ENCODE peak calls at places on chromosomes 1 and 21, in five cellular contexts. I is adrenal gland, D is A549, Z is K562, Q is thyroid gland. F is an unnamed sample. For H3K4me1, the result is how much of the 10 kb centered on the place peaks cover.

GRCh38 chr1:31637915-31638673 is 6.6 kb downstream of the PEF1 start:
- DNase-seq in I (no peak), D (no peak), Z (no peak), Q (no peak), F (no peak)

GRCh38 chr1:177913762-177914540 is 55.9 kb downstream of the SEC16B start:
- DNase-seq in I (no peak), D (peak), Z (no peak), Q (no peak), F (peak)

GRCh38 chr1:41330588-41331545 is 30.4 kb upstream of the FOXO6 start:
- DNase-seq in I (no peak), D (no peak), Z (peak), Q (no peak), F (no peak)

GRCh38 chr21:33492571-33492970 is 1.1 kb upstream of the DNAJC28 start:
- DNase-seq in I (no peak), D (no peak), Z (no peak), Q (no peak), F (peak)

GRCh38 chr1:36517415-36517814 is 34.7 kb upstream of the CSF3R start:
- DNase-seq in I (no peak), D (no peak), Z (peak), Q (no peak), F (no peak)

GRCh38 chr1:181141431-181141910 is 53.0 kb downstream of the IER5 start:
- DNase-seq in I (peak), D (no peak), Z (peak), Q (no peak), F (peak)

GRCh38 chr1:35539073-35539823 is 18.0 kb downstream of the KIAA0319L start:
- DNase-seq in I (no peak), D (no peak), Z (no peak), Q (peak), F (no peak)

GRCh38 chr1:158506369-158506987 is 34.5 kb downstream of the OR10R2 start:
- DNase-seq in I (peak), D (no peak), Z (peak), Q (peak), F (peak)

GRCh38 chr21:33067045-33067444 is 2.9 kb upstream of the OLIG1 start:
- DNase-seq in I (no peak), D (no peak), Z (no peak), Q (no peak), F (no peak)

GRCh38 chr1:222241410-222241809 is 306.5 kb downstream of the HHIPL2 start:
- DNase-seq in I (no peak), D (no peak), Z (no peak), Q (no peak), F (no peak)

GRCh38 chr1:109392788-109393580 is 4.7 kb downstream of the SORT1 start:
- DNase-seq in I (peak), D (no peak), Z (peak), Q (peak), F (peak)
- TF ChIP-seq POLR2A in I (peak), D (no peak), Z (peak), Q (no peak), F (no peak)

DNA sequence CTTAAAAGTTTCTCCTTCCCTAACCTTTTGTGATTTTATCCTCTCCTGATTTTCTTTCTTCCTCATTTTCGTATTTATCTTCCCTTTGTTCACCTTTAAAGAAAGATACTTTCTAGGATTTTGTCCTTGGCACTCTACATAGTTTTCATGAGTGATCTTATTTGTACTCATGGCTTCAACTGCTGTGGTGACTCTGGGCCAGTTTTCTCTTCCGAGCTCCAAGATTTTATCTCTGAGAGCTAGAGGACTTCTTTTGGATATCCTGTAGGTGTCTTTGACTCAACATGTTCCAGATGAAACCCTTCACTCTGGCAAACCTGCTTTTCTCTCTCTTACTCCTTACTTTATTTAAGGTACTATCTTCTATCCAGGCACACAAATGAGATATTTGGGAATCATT is 53.7 kb upstream of the MACF1 start:
- DNase-seq in I (no peak), D (no peak), Z (no peak), Q (no peak), F (no peak)
- H3K4me1 ChIP-seq in I (half or more), D (under half), Z (under half), Q (half or more), F (under half)

GRCh38 chr1:9603307-9603706 is 14.6 kb downstream of the TMEM201 start:
- DNase-seq in I (no peak), D (no peak), Z (no peak), Q (no peak), F (no peak)

GRCh38 chr1:9600861-9601834 is 12.4 kb downstream of the TMEM201 start:
- DNase-seq in I (no peak), D (no peak), Z (no peak), Q (no peak), F (no peak)

GRCh38 chr1:9602794-9603167 is 14.1 kb downstream of the TMEM201 start:
- DNase-seq in I (no peak), D (no peak), Z (no peak), Q (no peak), F (no peak)

GRCh38 chr1:9603766-9604753 is 15.3 kb downstream of the TMEM201 start:
- DNase-seq in I (no peak), D (no peak), Z (no peak), Q (no peak), F (no peak)

GRCh38 chr1:9601942-9602793 is 13.5 kb downstream of the TMEM201 start:
- DNase-seq in I (no peak), D (no peak), Z (no peak), Q (no peak), F (no peak)
- TF ChIP-seq POLR2A in I (no peak), D (no peak), Z (no peak), Q (no peak), F (no peak)

GRCh38 chr1:30328100-30328370 is 395.4 kb downstream of the MATN1 start:
- DNase-seq in I (no peak), D (no peak), Z (no peak), Q (no peak), F (no peak)

GRCh38 chr1:30324251-30325084 is 398.9 kb downstream of the MATN1 start:
- DNase-seq in I (no peak), D (no peak), Z (no peak), Q (no peak), F (no peak)

GRCh38 chr1:30327370-30328099 is 395.9 kb downstream of the MATN1 start:
- DNase-seq in I (no peak), D (no peak), Z (no peak), Q (no peak), F (no peak)

GRCh38 chr1:30325085-30325935 is 398.1 kb downstream of the MATN1 start:
- DNase-seq in I (no peak), D (no peak), Z (no peak), Q (no peak), F (no peak)

DNA sequence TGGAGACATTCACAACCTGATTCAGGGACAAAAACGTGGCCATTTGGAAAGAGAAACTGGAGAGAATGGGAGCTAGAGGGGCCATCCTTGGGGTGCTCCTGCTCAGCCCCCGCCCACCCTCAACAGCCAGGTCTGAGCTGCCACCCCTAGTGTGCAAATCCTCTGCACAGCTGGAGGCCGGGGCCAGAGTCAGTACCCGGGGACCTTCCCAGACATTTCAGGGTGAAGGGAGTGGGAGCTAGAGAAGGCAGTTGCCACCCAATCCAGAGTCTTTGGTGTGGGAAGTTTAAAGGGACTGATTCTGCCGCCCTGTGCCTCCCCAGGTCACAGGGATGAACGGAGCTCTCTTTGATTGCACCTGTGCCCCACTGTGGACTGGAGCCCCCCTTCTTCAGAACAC is 397.4 kb downstream of the MATN1 start:
- DNase-seq in I (no peak), D (no peak), Z (no peak), Q (no peak), F (no peak)
- H3K4me1 ChIP-seq in I (under half), D (under half), Z (under half), Q (under half), F (under half)

GRCh38 chr1:173414136-173414535 is 63.0 kb upstream of the PRDX6 start:
- DNase-seq in I (no peak), D (no peak), Z (no peak), Q (no peak), F (no peak)
- TF ChIP-seq POLR2A in I (no peak), D (no peak), Z (no peak), Q (no peak), F (no peak)

DNA sequence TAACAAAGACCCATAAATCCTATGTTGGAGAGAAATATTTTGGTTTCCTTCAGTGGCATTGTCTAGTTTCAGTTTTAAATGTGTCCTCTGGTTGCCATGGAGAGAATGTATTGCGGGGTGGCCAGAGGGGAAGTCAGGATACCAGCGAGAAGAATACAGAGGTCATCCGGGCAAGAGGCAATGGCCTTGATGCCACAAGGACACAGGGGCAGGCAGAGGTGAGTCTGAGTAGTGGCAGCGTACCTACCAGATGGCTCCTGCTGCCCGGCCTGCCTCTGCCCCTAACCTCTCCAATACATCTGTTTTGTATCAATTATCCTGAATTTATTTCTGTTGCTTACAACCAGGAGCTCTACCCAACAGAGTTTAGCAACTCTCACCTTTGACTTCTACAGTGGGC is 14.9 kb downstream of the KLHDC7A start:
- DNase-seq in I (no peak), D (no peak), Z (no peak), Q (no peak), F (no peak)
- H3K4me1 ChIP-seq in I (under half), D (under half), Z (under half), Q (under half), F (under half)